ENCODE peak calls at places on chromosomes 5 and 9, in five cellular contexts. One of them, this sample, is unnamed.

GRCh38 chr9:88916875-88917274 is 74.4 kb upstream of the S1PR3 start:
- DNase-seq in NCI-H2081: no peak
- DNase-seq in C1 segment of cervical spinal cord: no peak
- DNase-seq in stromal cell of bone marrow: no peak
- DNase-seq in stimulated activated CD4-positive, alpha-beta T cell treated with anti-CD3 and anti-CD28 coated beads, Interleukin-1b, Interleukin-23, amount 100 ng/mL, for 48 hours: no peak
- DNase-seq in this sample: no peak

GRCh38 chr5:141121563-141121962 is at the start of gene PCDHB4:
- DNase-seq in stromal cell of bone marrow: peak
- DNase-seq in NCI-H2081: peak
- DNase-seq in stimulated activated CD4-positive, alpha-beta T cell treated with anti-CD3 and anti-CD28 coated beads, Interleukin-1b, Interleukin-23, amount 100 ng/mL, for 48 hours: peak
- DNase-seq in C1 segment of cervical spinal cord: peak
- DNase-seq in this sample: no peak

GRCh38 chr5:1537166-1538154 is 13.7 kb upstream of the LPCAT1 start:
- DNase-seq in stromal cell of bone marrow: no peak
- DNase-seq in NCI-H2081: no peak
- DNase-seq in stimulated activated CD4-positive, alpha-beta T cell treated with anti-CD3 and anti-CD28 coated beads, Interleukin-1b, Interleukin-23, amount 100 ng/mL, for 48 hours: no peak
- DNase-seq in C1 segment of cervical spinal cord: no peak
- DNase-seq in this sample: no peak

GRCh38 chr9:76717611-76718010 is 46.6 kb upstream of the PCA3 start:
- DNase-seq in NCI-H2081: no peak
- DNase-seq in stimulated activated CD4-positive, alpha-beta T cell treated with anti-CD3 and anti-CD28 coated beads, Interleukin-1b, Interleukin-23, amount 100 ng/mL, for 48 hours: no peak
- DNase-seq in C1 segment of cervical spinal cord: no peak
- DNase-seq in stromal cell of bone marrow: peak
- DNase-seq in this sample: no peak

GRCh38 chr5:157143127-157143959 is 678 bp upstream of the MED7 start:
- DNase-seq in stromal cell of bone marrow: peak
- DNase-seq in C1 segment of cervical spinal cord: peak
- DNase-seq in stimulated activated CD4-positive, alpha-beta T cell treated with anti-CD3 and anti-CD28 coated beads, Interleukin-1b, Interleukin-23, amount 100 ng/mL, for 48 hours: peak
- DNase-seq in NCI-H2081: peak
- DNase-seq in this sample: no peak

GRCh38 chr9:117340422-117340821 is 74.4 kb downstream of the ASTN2 start:
- DNase-seq in NCI-H2081: no peak
- DNase-seq in C1 segment of cervical spinal cord: no peak
- DNase-seq in stromal cell of bone marrow: no peak
- DNase-seq in stimulated activated CD4-positive, alpha-beta T cell treated with anti-CD3 and anti-CD28 coated beads, Interleukin-1b, Interleukin-23, amount 100 ng/mL, for 48 hours: no peak
- DNase-seq in this sample: no peak

GRCh38 chr5:93735378-93735777 is 6.0 kb downstream of the POU5F2 start:
- DNase-seq in C1 segment of cervical spinal cord: no peak
- DNase-seq in stromal cell of bone marrow: peak
- DNase-seq in NCI-H2081: no peak
- DNase-seq in stimulated activated CD4-positive, alpha-beta T cell treated with anti-CD3 and anti-CD28 coated beads, Interleukin-1b, Interleukin-23, amount 100 ng/mL, for 48 hours: no peak
- DNase-seq in this sample: no peak

GRCh38 chr9:5999443-6000104 is 15.8 kb downstream of the RANBP6 start:
- DNase-seq in C1 segment of cervical spinal cord: no peak
- DNase-seq in NCI-H2081: no peak
- DNase-seq in stromal cell of bone marrow: no peak
- DNase-seq in stimulated activated CD4-positive, alpha-beta T cell treated with anti-CD3 and anti-CD28 coated beads, Interleukin-1b, Interleukin-23, amount 100 ng/mL, for 48 hours: no peak
- DNase-seq in this sample: no peak

GRCh38 chr5:150645070-150645700 is 4.7 kb downstream of the SYNPO start:
- DNase-seq in C1 segment of cervical spinal cord: no peak
- DNase-seq in stromal cell of bone marrow: peak
- DNase-seq in stimulated activated CD4-positive, alpha-beta T cell treated with anti-CD3 and anti-CD28 coated beads, Interleukin-1b, Interleukin-23, amount 100 ng/mL, for 48 hours: no peak
- DNase-seq in NCI-H2081: no peak
- DNase-seq in this sample: no peak

GRCh38 chr5:177416334-177416733 is 7.0 kb upstream of the F12 start:
- DNase-seq in stimulated activated CD4-positive, alpha-beta T cell treated with anti-CD3 and anti-CD28 coated beads, Interleukin-1b, Interleukin-23, amount 100 ng/mL, for 48 hours: no peak
- DNase-seq in NCI-H2081: no peak
- DNase-seq in C1 segment of cervical spinal cord: no peak
- DNase-seq in stromal cell of bone marrow: peak
- DNase-seq in this sample: no peak

GRCh38 chr9:109401990-109402318 is 81.1 kb upstream of the EPB41L4B start:
- DNase-seq in stimulated activated CD4-positive, alpha-beta T cell treated with anti-CD3 and anti-CD28 coated beads, Interleukin-1b, Interleukin-23, amount 100 ng/mL, for 48 hours: no peak
- DNase-seq in NCI-H2081: no peak
- DNase-seq in stromal cell of bone marrow: no peak
- DNase-seq in C1 segment of cervical spinal cord: no peak
- DNase-seq in this sample: no peak

GRCh38 chr5:73745806-73746205 is 119.8 kb downstream of the ARHGEF28 start:
- DNase-seq in stimulated activated CD4-positive, alpha-beta T cell treated with anti-CD3 and anti-CD28 coated beads, Interleukin-1b, Interleukin-23, amount 100 ng/mL, for 48 hours: no peak
- DNase-seq in C1 segment of cervical spinal cord: no peak
- DNase-seq in NCI-H2081: no peak
- DNase-seq in stromal cell of bone marrow: no peak
- DNase-seq in this sample: no peak

GRCh38 chr5:19734706-19735240 is 253.2 kb downstream of the CDH18 start:
- DNase-seq in stimulated activated CD4-positive, alpha-beta T cell treated with anti-CD3 and anti-CD28 coated beads, Interleukin-1b, Interleukin-23, amount 100 ng/mL, for 48 hours: no peak
- DNase-seq in C1 segment of cervical spinal cord: no peak
- DNase-seq in stromal cell of bone marrow: no peak
- DNase-seq in NCI-H2081: no peak
- DNase-seq in this sample: no peak

GRCh38 chr5:120779674-120780073 is 315.6 kb downstream of the PRR16 start:
- DNase-seq in NCI-H2081: no peak
- DNase-seq in stimulated activated CD4-positive, alpha-beta T cell treated with anti-CD3 and anti-CD28 coated beads, Interleukin-1b, Interleukin-23, amount 100 ng/mL, for 48 hours: no peak
- DNase-seq in stromal cell of bone marrow: no peak
- DNase-seq in C1 segment of cervical spinal cord: no peak
- DNase-seq in this sample: no peak

GRCh38 chr5:55146080-55146479 is 13.9 kb upstream of the GPX8 start:
- DNase-seq in NCI-H2081: no peak
- DNase-seq in C1 segment of cervical spinal cord: no peak
- DNase-seq in stimulated activated CD4-positive, alpha-beta T cell treated with anti-CD3 and anti-CD28 coated beads, Interleukin-1b, Interleukin-23, amount 100 ng/mL, for 48 hours: no peak
- DNase-seq in stromal cell of bone marrow: no peak
- DNase-seq in this sample: no peak

GRCh38 chr9:107438211-107439030 is 51.1 kb downstream of the KLF4 start:
- DNase-seq in NCI-H2081: no peak
- DNase-seq in stromal cell of bone marrow: no peak
- DNase-seq in C1 segment of cervical spinal cord: no peak
- DNase-seq in stimulated activated CD4-positive, alpha-beta T cell treated with anti-CD3 and anti-CD28 coated beads, Interleukin-1b, Interleukin-23, amount 100 ng/mL, for 48 hours: no peak
- DNase-seq in this sample: no peak

GRCh38 chr9:129860653-129861446 is 25.6 kb downstream of the USP20 start:
- DNase-seq in stromal cell of bone marrow: no peak
- DNase-seq in stimulated activated CD4-positive, alpha-beta T cell treated with anti-CD3 and anti-CD28 coated beads, Interleukin-1b, Interleukin-23, amount 100 ng/mL, for 48 hours: peak
- DNase-seq in C1 segment of cervical spinal cord: no peak
- DNase-seq in NCI-H2081: no peak
- DNase-seq in this sample: no peak

GRCh38 chr5:60161340-60161934 is 267.9 kb upstream of the PDE4D start:
- DNase-seq in NCI-H2081: peak
- DNase-seq in stromal cell of bone marrow: no peak
- DNase-seq in C1 segment of cervical spinal cord: no peak
- DNase-seq in stimulated activated CD4-positive, alpha-beta T cell treated with anti-CD3 and anti-CD28 coated beads, Interleukin-1b, Interleukin-23, amount 100 ng/mL, for 48 hours: no peak
- DNase-seq in this sample: peak

GRCh38 chr5:96538831-96539250 is 105.8 kb upstream of the PCSK1 start:
- DNase-seq in stimulated activated CD4-positive, alpha-beta T cell treated with anti-CD3 and anti-CD28 coated beads, Interleukin-1b, Interleukin-23, amount 100 ng/mL, for 48 hours: no peak
- DNase-seq in C1 segment of cervical spinal cord: no peak
- DNase-seq in NCI-H2081: no peak
- DNase-seq in stromal cell of bone marrow: no peak
- DNase-seq in this sample: no peak

GRCh38 chr9:130072515-130073235 is 19.0 kb downstream of the GPR107 start:
- DNase-seq in stimulated activated CD4-positive, alpha-beta T cell treated with anti-CD3 and anti-CD28 coated beads, Interleukin-1b, Interleukin-23, amount 100 ng/mL, for 48 hours: peak
- DNase-seq in NCI-H2081: no peak
- DNase-seq in stromal cell of bone marrow: no peak
- DNase-seq in C1 segment of cervical spinal cord: no peak
- DNase-seq in this sample: peak

This sample was measured in GM12878.